ENCODE peak calls at places on chromosomes 12 and 14, in ten cellular contexts. One of them, this sample, is unnamed.

GRCh38 chr14:101216725-101217463 is 313.4 kb upstream of the RTL1 start:
- DNase-seq in tibial artery: no peak
- DNase-seq in left colon: no peak
- DNase-seq in naive B cell: no peak
- DNase-seq in NCI-H1092: no peak
- DNase-seq in SK-N-MC: no peak
- DNase-seq in adipocyte: no peak
- DNase-seq in anterior cingulate cortex: no peak
- DNase-seq in activated T-cell treated with anti-CD3 and anti-CD28 coated beads, Interleukin-2, amount 50 U/mL, for 24 hours: peak
- DNase-seq in stimulated activated CD4-positive, alpha-beta T cell treated with anti-CD3 and anti-CD28 coated beads, Interleukin-4, amount 100 ng/mL, for 1 hour: no peak
- DNase-seq in this sample: no peak

GRCh38 chr12:57522887-57523705 is 472 bp downstream of the MBD6 start:
- DNase-seq in tibial artery: peak
- DNase-seq in left colon: peak
- DNase-seq in naive B cell: no peak
- DNase-seq in NCI-H1092: no peak
- DNase-seq in SK-N-MC: no peak
- DNase-seq in adipocyte: peak
- DNase-seq in anterior cingulate cortex: peak
- DNase-seq in activated T-cell treated with anti-CD3 and anti-CD28 coated beads, Interleukin-2, amount 50 U/mL, for 24 hours: no peak
- DNase-seq in stimulated activated CD4-positive, alpha-beta T cell treated with anti-CD3 and anti-CD28 coated beads, Interleukin-4, amount 100 ng/mL, for 1 hour: peak
- DNase-seq in this sample: peak

GRCh38 chr14:94129758-94130414 is 482 bp upstream of the IFI27L2 start:
- DNase-seq in tibial artery: peak
- DNase-seq in left colon: peak
- DNase-seq in naive B cell: peak
- DNase-seq in NCI-H1092: no peak
- DNase-seq in SK-N-MC: no peak
- DNase-seq in adipocyte: peak
- DNase-seq in anterior cingulate cortex: no peak
- DNase-seq in activated T-cell treated with anti-CD3 and anti-CD28 coated beads, Interleukin-2, amount 50 U/mL, for 24 hours: no peak
- DNase-seq in stimulated activated CD4-positive, alpha-beta T cell treated with anti-CD3 and anti-CD28 coated beads, Interleukin-4, amount 100 ng/mL, for 1 hour: peak
- DNase-seq in this sample: peak

GRCh38 chr12:84658877-84659276 is 253.7 kb downstream of the SLC6A15 start:
- DNase-seq in tibial artery: no peak
- DNase-seq in left colon: no peak
- DNase-seq in naive B cell: no peak
- DNase-seq in NCI-H1092: no peak
- DNase-seq in SK-N-MC: no peak
- DNase-seq in adipocyte: no peak
- DNase-seq in anterior cingulate cortex: no peak
- DNase-seq in activated T-cell treated with anti-CD3 and anti-CD28 coated beads, Interleukin-2, amount 50 U/mL, for 24 hours: no peak
- DNase-seq in stimulated activated CD4-positive, alpha-beta T cell treated with anti-CD3 and anti-CD28 coated beads, Interleukin-4, amount 100 ng/mL, for 1 hour: no peak
- DNase-seq in this sample: no peak

GRCh38 chr14:60317609-60318008 is 68.6 kb downstream of the PPM1A start:
- DNase-seq in tibial artery: no peak
- DNase-seq in left colon: no peak
- DNase-seq in naive B cell: no peak
- DNase-seq in NCI-H1092: peak
- DNase-seq in SK-N-MC: no peak
- DNase-seq in adipocyte: no peak
- DNase-seq in anterior cingulate cortex: no peak
- DNase-seq in activated T-cell treated with anti-CD3 and anti-CD28 coated beads, Interleukin-2, amount 50 U/mL, for 24 hours: no peak
- DNase-seq in stimulated activated CD4-positive, alpha-beta T cell treated with anti-CD3 and anti-CD28 coated beads, Interleukin-4, amount 100 ng/mL, for 1 hour: no peak
- DNase-seq in this sample: no peak

GRCh38 chr14:82070753-82071152 is 537.1 kb upstream of the SEL1L start:
- DNase-seq in tibial artery: no peak
- DNase-seq in left colon: no peak
- DNase-seq in naive B cell: no peak
- DNase-seq in NCI-H1092: no peak
- DNase-seq in SK-N-MC: no peak
- DNase-seq in adipocyte: no peak
- DNase-seq in anterior cingulate cortex: no peak
- DNase-seq in activated T-cell treated with anti-CD3 and anti-CD28 coated beads, Interleukin-2, amount 50 U/mL, for 24 hours: no peak
- DNase-seq in stimulated activated CD4-positive, alpha-beta T cell treated with anti-CD3 and anti-CD28 coated beads, Interleukin-4, amount 100 ng/mL, for 1 hour: no peak
- DNase-seq in this sample: no peak

GRCh38 chr12:123043536-123044001 is 63.1 kb downstream of the ARL6IP4 start:
- DNase-seq in tibial artery: peak
- DNase-seq in left colon: peak
- DNase-seq in naive B cell: peak
- DNase-seq in NCI-H1092: peak
- DNase-seq in SK-N-MC: no peak
- DNase-seq in adipocyte: peak
- DNase-seq in anterior cingulate cortex: peak
- DNase-seq in activated T-cell treated with anti-CD3 and anti-CD28 coated beads, Interleukin-2, amount 50 U/mL, for 24 hours: peak
- DNase-seq in stimulated activated CD4-positive, alpha-beta T cell treated with anti-CD3 and anti-CD28 coated beads, Interleukin-4, amount 100 ng/mL, for 1 hour: peak
- DNase-seq in this sample: peak

GRCh38 chr12:13992585-13992984 is 11.2 kb upstream of the GRIN2B start:
- DNase-seq in tibial artery: no peak
- DNase-seq in left colon: no peak
- DNase-seq in naive B cell: no peak
- DNase-seq in NCI-H1092: no peak
- DNase-seq in SK-N-MC: no peak
- DNase-seq in adipocyte: no peak
- DNase-seq in anterior cingulate cortex: no peak
- DNase-seq in activated T-cell treated with anti-CD3 and anti-CD28 coated beads, Interleukin-2, amount 50 U/mL, for 24 hours: no peak
- DNase-seq in stimulated activated CD4-positive, alpha-beta T cell treated with anti-CD3 and anti-CD28 coated beads, Interleukin-4, amount 100 ng/mL, for 1 hour: no peak
- DNase-seq in this sample: no peak

GRCh38 chr14:51581017-51581881 is 70.5 kb upstream of the FRMD6 start:
- DNase-seq in tibial artery: no peak
- DNase-seq in left colon: no peak
- DNase-seq in naive B cell: no peak
- DNase-seq in NCI-H1092: no peak
- DNase-seq in SK-N-MC: no peak
- DNase-seq in adipocyte: peak
- DNase-seq in anterior cingulate cortex: no peak
- DNase-seq in activated T-cell treated with anti-CD3 and anti-CD28 coated beads, Interleukin-2, amount 50 U/mL, for 24 hours: no peak
- DNase-seq in stimulated activated CD4-positive, alpha-beta T cell treated with anti-CD3 and anti-CD28 coated beads, Interleukin-4, amount 100 ng/mL, for 1 hour: no peak
- DNase-seq in this sample: no peak

GRCh38 chr14:36605506-36605857 is 23.1 kb upstream of the NKX2-8 start:
- DNase-seq in tibial artery: no peak
- DNase-seq in left colon: no peak
- DNase-seq in naive B cell: no peak
- DNase-seq in NCI-H1092: no peak
- DNase-seq in SK-N-MC: no peak
- DNase-seq in adipocyte: peak
- DNase-seq in anterior cingulate cortex: no peak
- DNase-seq in activated T-cell treated with anti-CD3 and anti-CD28 coated beads, Interleukin-2, amount 50 U/mL, for 24 hours: no peak
- DNase-seq in stimulated activated CD4-positive, alpha-beta T cell treated with anti-CD3 and anti-CD28 coated beads, Interleukin-4, amount 100 ng/mL, for 1 hour: no peak
- DNase-seq in this sample: no peak

GRCh38 chr12:6228535-6229223 is 28.5 kb downstream of the CD9 start:
- DNase-seq in tibial artery: peak
- DNase-seq in left colon: peak
- DNase-seq in naive B cell: no peak
- DNase-seq in NCI-H1092: no peak
- DNase-seq in SK-N-MC: no peak
- DNase-seq in adipocyte: no peak
- DNase-seq in anterior cingulate cortex: no peak
- DNase-seq in activated T-cell treated with anti-CD3 and anti-CD28 coated beads, Interleukin-2, amount 50 U/mL, for 24 hours: no peak
- DNase-seq in stimulated activated CD4-positive, alpha-beta T cell treated with anti-CD3 and anti-CD28 coated beads, Interleukin-4, amount 100 ng/mL, for 1 hour: no peak
- DNase-seq in this sample: no peak

GRCh38 chr14:24098229-24098926 is 4.3 kb downstream of the PCK2 start:
- DNase-seq in tibial artery: no peak
- DNase-seq in left colon: no peak
- DNase-seq in naive B cell: no peak
- DNase-seq in NCI-H1092: no peak
- DNase-seq in SK-N-MC: no peak
- DNase-seq in adipocyte: no peak
- DNase-seq in anterior cingulate cortex: no peak
- DNase-seq in activated T-cell treated with anti-CD3 and anti-CD28 coated beads, Interleukin-2, amount 50 U/mL, for 24 hours: no peak
- DNase-seq in stimulated activated CD4-positive, alpha-beta T cell treated with anti-CD3 and anti-CD28 coated beads, Interleukin-4, amount 100 ng/mL, for 1 hour: no peak
- DNase-seq in this sample: no peak

GRCh38 chr14:30584058-30584630 is 25.2 kb downstream of the G2E3 start:
- DNase-seq in tibial artery: no peak
- DNase-seq in left colon: no peak
- DNase-seq in naive B cell: no peak
- DNase-seq in NCI-H1092: no peak
- DNase-seq in SK-N-MC: no peak
- DNase-seq in adipocyte: no peak
- DNase-seq in anterior cingulate cortex: no peak
- DNase-seq in activated T-cell treated with anti-CD3 and anti-CD28 coated beads, Interleukin-2, amount 50 U/mL, for 24 hours: no peak
- DNase-seq in stimulated activated CD4-positive, alpha-beta T cell treated with anti-CD3 and anti-CD28 coated beads, Interleukin-4, amount 100 ng/mL, for 1 hour: no peak
- DNase-seq in this sample: no peak

GRCh38 chr14:54572316-54572715 is 5.4 kb downstream of the SAMD4A start:
- DNase-seq in tibial artery: no peak
- DNase-seq in left colon: no peak
- DNase-seq in naive B cell: peak
- DNase-seq in NCI-H1092: no peak
- DNase-seq in SK-N-MC: no peak
- DNase-seq in adipocyte: peak
- DNase-seq in anterior cingulate cortex: no peak
- DNase-seq in activated T-cell treated with anti-CD3 and anti-CD28 coated beads, Interleukin-2, amount 50 U/mL, for 24 hours: no peak
- DNase-seq in stimulated activated CD4-positive, alpha-beta T cell treated with anti-CD3 and anti-CD28 coated beads, Interleukin-4, amount 100 ng/mL, for 1 hour: no peak
- DNase-seq in this sample: no peak

GRCh38 chr14:32004300-32004699 is 72.8 kb upstream of the ARHGAP5 start:
- DNase-seq in tibial artery: peak
- DNase-seq in left colon: no peak
- DNase-seq in naive B cell: no peak
- DNase-seq in NCI-H1092: no peak
- DNase-seq in SK-N-MC: no peak
- DNase-seq in adipocyte: no peak
- DNase-seq in anterior cingulate cortex: no peak
- DNase-seq in activated T-cell treated with anti-CD3 and anti-CD28 coated beads, Interleukin-2, amount 50 U/mL, for 24 hours: no peak
- DNase-seq in stimulated activated CD4-positive, alpha-beta T cell treated with anti-CD3 and anti-CD28 coated beads, Interleukin-4, amount 100 ng/mL, for 1 hour: no peak
- DNase-seq in this sample: no peak

GRCh38 chr14:105087963-105088811 is 23.0 kb upstream of the GPR132 start:
- DNase-seq in tibial artery: no peak
- DNase-seq in left colon: no peak
- DNase-seq in naive B cell: no peak
- DNase-seq in NCI-H1092: no peak
- DNase-seq in SK-N-MC: no peak
- DNase-seq in adipocyte: peak
- DNase-seq in anterior cingulate cortex: no peak
- DNase-seq in activated T-cell treated with anti-CD3 and anti-CD28 coated beads, Interleukin-2, amount 50 U/mL, for 24 hours: no peak
- DNase-seq in stimulated activated CD4-positive, alpha-beta T cell treated with anti-CD3 and anti-CD28 coated beads, Interleukin-4, amount 100 ng/mL, for 1 hour: no peak
- DNase-seq in this sample: no peak

GRCh38 chr14:52551696-52552062 is 626 bp downstream of the TXNDC16 start:
- DNase-seq in tibial artery: no peak
- DNase-seq in left colon: no peak
- DNase-seq in naive B cell: peak
- DNase-seq in NCI-H1092: peak
- DNase-seq in SK-N-MC: no peak
- DNase-seq in adipocyte: peak
- DNase-seq in anterior cingulate cortex: peak
- DNase-seq in activated T-cell treated with anti-CD3 and anti-CD28 coated beads, Interleukin-2, amount 50 U/mL, for 24 hours: no peak
- DNase-seq in stimulated activated CD4-positive, alpha-beta T cell treated with anti-CD3 and anti-CD28 coated beads, Interleukin-4, amount 100 ng/mL, for 1 hour: no peak
- DNase-seq in this sample: no peak

GRCh38 chr14:53103941-53104340 is 49.2 kb downstream of the DDHD1 start:
- DNase-seq in tibial artery: no peak
- DNase-seq in left colon: no peak
- DNase-seq in naive B cell: no peak
- DNase-seq in NCI-H1092: no peak
- DNase-seq in SK-N-MC: no peak
- DNase-seq in adipocyte: no peak
- DNase-seq in anterior cingulate cortex: no peak
- DNase-seq in activated T-cell treated with anti-CD3 and anti-CD28 coated beads, Interleukin-2, amount 50 U/mL, for 24 hours: no peak
- DNase-seq in stimulated activated CD4-positive, alpha-beta T cell treated with anti-CD3 and anti-CD28 coated beads, Interleukin-4, amount 100 ng/mL, for 1 hour: no peak
- DNase-seq in this sample: no peak

GRCh38 chr14:103628221-103628683 is 759 bp upstream of the KLC1 start:
- DNase-seq in tibial artery: peak
- DNase-seq in left colon: peak
- DNase-seq in naive B cell: peak
- DNase-seq in NCI-H1092: no peak
- DNase-seq in SK-N-MC: no peak
- DNase-seq in adipocyte: peak
- DNase-seq in anterior cingulate cortex: peak
- DNase-seq in activated T-cell treated with anti-CD3 and anti-CD28 coated beads, Interleukin-2, amount 50 U/mL, for 24 hours: peak
- DNase-seq in stimulated activated CD4-positive, alpha-beta T cell treated with anti-CD3 and anti-CD28 coated beads, Interleukin-4, amount 100 ng/mL, for 1 hour: peak
- DNase-seq in this sample: no peak

GRCh38 chr14:73025544-73025943 is 1.4 kb downstream of the ZFYVE1 start:
- DNase-seq in tibial artery: no peak
- DNase-seq in left colon: no peak
- DNase-seq in naive B cell: no peak
- DNase-seq in NCI-H1092: no peak
- DNase-seq in SK-N-MC: no peak
- DNase-seq in adipocyte: peak
- DNase-seq in anterior cingulate cortex: no peak
- DNase-seq in activated T-cell treated with anti-CD3 and anti-CD28 coated beads, Interleukin-2, amount 50 U/mL, for 24 hours: no peak
- DNase-seq in stimulated activated CD4-positive, alpha-beta T cell treated with anti-CD3 and anti-CD28 coated beads, Interleukin-4, amount 100 ng/mL, for 1 hour: no peak
- DNase-seq in this sample: no peak

GRCh38 chr12:18998343-18999270 is 130.9 kb upstream of the PLEKHA5 start:
- DNase-seq in tibial artery: no peak
- DNase-seq in left colon: no peak
- DNase-seq in naive B cell: no peak
- DNase-seq in NCI-H1092: peak
- DNase-seq in SK-N-MC: no peak
- DNase-seq in adipocyte: peak
- DNase-seq in anterior cingulate cortex: no peak
- DNase-seq in activated T-cell treated with anti-CD3 and anti-CD28 coated beads, Interleukin-2, amount 50 U/mL, for 24 hours: no peak
- DNase-seq in stimulated activated CD4-positive, alpha-beta T cell treated with anti-CD3 and anti-CD28 coated beads, Interleukin-4, amount 100 ng/mL, for 1 hour: no peak
- DNase-seq in this sample: no peak

This sample was measured in stimulated activated naive CD4-positive, alpha-beta T cell treated with Interleukin-2 at 50 U/mL for 16 hours.